ENCODE peak calls at places on chromosomes 2 and 18, in five cellular contexts. V is mesothelial cell of epicardium, P is GM13976, Z is BJ, F is left lung. Q is an unnamed sample.

GRCh38 chr18:36302676-36303075 is 5.2 kb downstream of the FHOD3 start:
- DNase-seq in V (no peak), P (no peak), Z (peak), F (no peak), Q (no peak)

GRCh38 chr2:28512607-28512965 is 16.7 kb downstream of the PLB1 start:
- DNase-seq in V (no peak), P (no peak), Z (no peak), F (no peak), Q (no peak)

GRCh38 chr2:26438926-26439325 is 37.2 kb downstream of the DRC1 start:
- DNase-seq in V (no peak), P (no peak), Z (no peak), F (no peak), Q (no peak)

GRCh38 chr2:147006724-147007123 is 838.1 kb upstream of the ACVR2A start:
- DNase-seq in V (no peak), P (no peak), Z (no peak), F (no peak), Q (no peak)

GRCh38 chr2:224958873-224959272 is 83.4 kb downstream of the DOCK10 start:
- DNase-seq in V (no peak), P (no peak), Z (no peak), F (no peak), Q (no peak)

GRCh38 chr18:36448384-36449290 is 151.1 kb downstream of the FHOD3 start:
- DNase-seq in V (no peak), P (no peak), Z (no peak), F (no peak), Q (no peak)

GRCh38 chr2:71941731-71942575 is 205.7 kb downstream of the CYP26B1 start:
- DNase-seq in V (no peak), P (no peak), Z (no peak), F (no peak), Q (no peak)

GRCh38 chr2:47086571-47086970 is 68.5 kb downstream of the STPG4 start:
- DNase-seq in V (no peak), P (no peak), Z (no peak), F (no peak), Q (no peak)

GRCh38 chr2:126658910-126659613 is 3.1 kb downstream of the GYPC start:
- DNase-seq in V (no peak), P (peak), Z (no peak), F (no peak), Q (peak)

GRCh38 chr2:188132385-188132784 is 159.3 kb upstream of the GULP1 start:
- DNase-seq in V (no peak), P (no peak), Z (no peak), F (no peak), Q (no peak)

GRCh38 chr2:160287476-160287875 is 87.4 kb upstream of the ITGB6 start:
- DNase-seq in V (no peak), P (no peak), Z (no peak), F (no peak), Q (no peak)

GRCh38 chr2:240581811-240582210 is 4.7 kb upstream of the CAPN10 start:
- DNase-seq in V (no peak), P (no peak), Z (no peak), F (no peak), Q (no peak)

GRCh38 chr2:12199661-12200258 is 453.3 kb downstream of the LPIN1 start:
- DNase-seq in V (no peak), P (no peak), Z (no peak), F (no peak), Q (no peak)

GRCh38 chr2:78681386-78681785 is 344.1 kb upstream of the REG3G start:
- DNase-seq in V (no peak), P (no peak), Z (no peak), F (no peak), Q (no peak)

DNA sequence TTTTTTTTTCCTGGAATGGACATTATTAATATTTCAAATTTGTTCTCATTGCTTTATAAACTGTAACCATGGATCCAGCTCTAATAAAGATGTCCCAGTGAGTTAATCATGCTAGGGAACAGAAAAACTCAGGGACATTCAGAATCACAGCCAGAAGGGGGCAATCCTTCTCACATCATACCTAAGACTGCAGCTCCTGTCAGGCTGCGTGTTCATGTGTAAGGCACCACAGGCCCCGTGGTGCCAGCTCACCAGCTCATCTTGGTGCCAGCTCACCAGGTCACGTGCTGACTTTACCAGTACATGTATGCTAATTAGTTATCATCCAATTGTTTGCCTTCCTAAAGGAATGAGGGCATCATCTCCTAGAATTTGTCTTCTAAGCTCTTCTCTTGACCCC is 84.7 kb upstream of the NEDD4L start:
- DNase-seq in V (no peak), P (peak), Z (no peak), F (no peak), Q (no peak)
- TF ChIP-seq CTCF in V (no peak), P (no peak), Z (peak), F (peak), Q (peak)

GRCh38 chr2:108927936-108928659 is 60.9 kb downstream of the EDAR start:
- DNase-seq in V (no peak), P (peak), Z (no peak), F (no peak), Q (peak)
- TF ChIP-seq CTCF in V (peak), P (peak), Z (peak), F (peak), Q (peak)

GRCh38 chr2:219423656-219424378 is 5.6 kb downstream of the DES start:
- DNase-seq in V (no peak), P (no peak), Z (no peak), F (no peak), Q (no peak)

GRCh38 chr2:219419331-219420197 is 1.4 kb downstream of the DES start:
- DNase-seq in V (no peak), P (no peak), Z (no peak), F (no peak), Q (no peak)

GRCh38 chr2:219422944-219423534 is 4.9 kb downstream of the DES start:
- DNase-seq in V (no peak), P (no peak), Z (no peak), F (no peak), Q (no peak)

GRCh38 chr2:219420687-219421086 is 2.5 kb downstream of the DES start:
- DNase-seq in V (no peak), P (no peak), Z (no peak), F (no peak), Q (no peak)

DNA sequence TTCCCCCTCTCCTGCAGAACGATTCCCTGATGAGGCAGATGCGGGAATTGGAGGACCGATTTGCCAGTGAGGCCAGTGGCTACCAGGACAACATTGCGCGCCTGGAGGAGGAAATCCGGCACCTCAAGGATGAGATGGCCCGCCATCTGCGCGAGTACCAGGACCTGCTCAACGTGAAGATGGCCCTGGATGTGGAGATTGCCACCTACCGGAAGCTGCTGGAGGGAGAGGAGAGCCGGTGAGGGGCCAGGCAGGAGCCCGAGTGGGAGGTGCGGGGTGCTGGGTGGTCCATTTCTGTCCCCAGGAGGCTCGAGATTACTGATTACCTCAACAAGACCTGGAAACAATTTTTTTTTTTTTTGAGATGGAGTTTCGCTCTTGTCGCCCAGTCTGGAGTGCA is 3.1 kb downstream of the DES start:
- DNase-seq in V (no peak), P (no peak), Z (no peak), F (no peak), Q (no peak)
- TF ChIP-seq CTCF in V (no peak), P (no peak), Z (no peak), F (no peak), Q (no peak)

GRCh38 chr18:79030680-79031079 is 38.5 kb upstream of the ATP9B start:
- DNase-seq in V (no peak), P (no peak), Z (no peak), F (peak), Q (no peak)

GRCh38 chr18:79022603-79023002 is 43.0 kb downstream of the SALL3 start:
- DNase-seq in V (no peak), P (no peak), Z (no peak), F (peak), Q (no peak)

DNA sequence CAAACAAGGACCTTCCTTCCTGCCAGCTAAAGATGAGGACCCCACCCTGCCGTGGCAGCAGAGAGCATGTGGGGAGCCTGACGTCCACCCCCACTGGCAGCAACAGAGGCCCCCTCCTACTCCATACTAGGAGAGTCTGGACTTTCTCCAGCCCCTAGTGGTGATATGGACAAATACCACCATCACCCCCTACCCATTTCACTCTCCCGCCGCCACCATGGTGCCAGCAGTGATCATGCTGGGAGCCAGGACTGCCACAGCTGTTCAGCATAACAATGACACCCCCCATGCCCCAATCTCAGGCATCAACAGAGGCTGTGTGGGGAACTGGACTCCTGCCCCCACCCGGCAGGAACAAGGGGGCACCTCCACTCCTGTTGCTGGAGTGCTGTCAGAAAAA is 42.7 kb upstream of the ATP9B start:
- DNase-seq in V (no peak), P (no peak), Z (no peak), F (peak), Q (no peak)
- TF ChIP-seq CTCF in V (peak), P (no peak), Z (no peak), F (no peak), Q (no peak)

GRCh38 chr2:120436885-120437603 is 91.1 kb downstream of the INHBB start:
- DNase-seq in V (no peak), P (peak), Z (no peak), F (no peak), Q (peak)
- TF ChIP-seq CTCF in V (no peak), P (peak), Z (peak), F (peak), Q (peak)

GRCh38 chr2:241676665-241677064 is 9.9 kb downstream of the DTYMK start:
- DNase-seq in V (no peak), P (no peak), Z (no peak), F (no peak), Q (no peak)

GRCh38 chr2:241677392-241677791 is 9.2 kb downstream of the DTYMK start:
- DNase-seq in V (no peak), P (no peak), Z (no peak), F (no peak), Q (no peak)

GRCh38 chr2:241678307-241678706 is 8.3 kb downstream of the DTYMK start:
- DNase-seq in V (no peak), P (no peak), Z (no peak), F (peak), Q (no peak)

GRCh38 chr2:241673797-241674725 is 12.6 kb downstream of the DTYMK start:
- DNase-seq in V (no peak), P (peak), Z (no peak), F (peak), Q (no peak)

GRCh38 chr2:241675885-241676284 is 10.7 kb downstream of the DTYMK start:
- DNase-seq in V (no peak), P (no peak), Z (no peak), F (no peak), Q (no peak)
- TF ChIP-seq CTCF in V (no peak), P (no peak), Z (peak), F (no peak), Q (no peak)

GRCh38 chr2:149329068-149329467 is 1.3 kb upstream of the LYPD6 start:
- DNase-seq in V (no peak), P (no peak), Z (no peak), F (no peak), Q (no peak)
- TF ChIP-seq CTCF in V (no peak), P (no peak), Z (peak), F (no peak), Q (no peak)

DNA sequence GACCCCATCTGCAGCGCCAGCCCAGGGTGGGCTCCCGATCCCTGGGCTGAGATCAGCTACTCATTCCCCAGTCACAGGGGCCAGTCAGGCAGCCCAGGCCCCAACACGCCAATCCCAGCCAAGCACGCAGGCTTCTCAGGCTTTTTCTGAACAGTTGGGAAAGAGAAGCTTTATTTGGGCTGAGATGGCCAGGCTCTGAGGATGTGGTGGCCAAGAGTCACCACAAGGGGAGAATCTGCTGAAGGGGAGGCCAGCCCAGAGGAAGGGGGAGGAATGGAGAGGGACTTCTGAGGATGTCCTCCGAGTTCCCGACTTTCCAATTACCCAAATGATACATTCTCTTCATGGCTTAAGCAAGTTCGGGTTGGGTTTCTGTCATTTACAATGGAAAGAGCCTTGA is 2.8 kb upstream of the DIPK1C start:
- DNase-seq in V (no peak), P (no peak), Z (no peak), F (no peak), Q (no peak)
- TF ChIP-seq CTCF in V (peak), P (no peak), Z (peak), F (no peak), Q (no peak)

DNA sequence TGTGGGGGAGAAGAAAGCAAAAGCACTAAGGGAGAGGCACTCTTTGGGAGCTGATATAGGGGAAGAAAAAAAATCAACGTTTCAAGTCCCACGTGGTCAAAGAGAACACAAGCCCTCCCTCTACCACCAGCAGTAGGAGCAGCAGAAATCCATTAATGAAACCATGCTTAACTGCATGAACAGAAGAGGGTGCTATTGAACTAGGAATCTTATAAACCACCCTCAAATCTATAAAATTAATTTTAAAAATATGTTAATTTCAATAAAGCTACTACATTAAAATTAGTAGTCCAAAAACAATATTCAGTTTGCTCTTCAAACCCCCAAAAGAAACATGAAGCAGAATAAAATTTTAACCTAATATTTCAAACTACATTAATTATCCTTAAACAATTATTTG is 147.8 kb downstream of the TMEM18 start:
- DNase-seq in V (no peak), P (no peak), Z (no peak), F (no peak), Q (no peak)
- TF ChIP-seq CTCF in V (no peak), P (no peak), Z (peak), F (no peak), Q (no peak)

DNA sequence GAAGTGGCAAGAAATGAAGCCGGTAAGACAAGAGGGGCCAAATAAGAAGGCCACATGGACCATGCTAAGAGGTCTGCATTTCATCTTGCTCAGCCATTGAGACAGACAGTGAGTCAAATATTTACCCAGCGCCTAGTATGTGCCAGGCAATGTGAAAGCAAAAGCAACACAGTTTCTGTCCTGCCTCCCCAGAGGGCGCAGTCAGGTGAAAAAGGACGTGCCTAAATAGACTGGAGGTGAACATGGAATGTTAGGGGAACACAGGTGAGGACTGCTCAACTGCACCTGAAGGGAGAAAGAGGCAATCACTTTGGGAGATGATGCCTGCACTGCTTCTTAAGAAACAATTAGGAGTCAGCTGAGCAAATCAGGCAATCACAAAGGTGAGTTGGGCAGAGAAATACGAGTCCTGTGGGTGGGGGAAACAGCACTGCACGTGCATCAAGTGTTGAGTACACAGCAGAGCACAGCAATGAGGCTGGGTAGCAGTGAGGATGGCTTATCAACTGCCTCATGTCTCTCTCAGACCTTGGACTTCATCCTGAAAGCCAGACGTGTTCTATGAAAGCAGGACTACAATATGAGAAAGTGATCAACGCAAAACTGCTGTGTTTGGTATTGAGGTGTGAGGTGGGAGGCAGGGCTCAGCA is 218.3 kb upstream of the SMAD7 start:
- DNase-seq in V (no peak), P (no peak), Z (no peak), F (no peak), Q (no peak)
- TF ChIP-seq CTCF in V (no peak), P (peak), Z (no peak), F (no peak), Q (no peak)

Q was measured in CD14-positive monocyte.